ENCODE peak calls at places on chromosome 1, in ten cellular contexts. C, I, U, P, Q, X, G, Y, Z and H are unnamed samples.

GRCh38 chr1:246324711-246325110 is 182.4 kb downstream of the SMYD3 start:
- DNase-seq in C (no peak), I (no peak), U (no peak), P (peak), Q (no peak), X (no peak), G (no peak), Y (peak), Z (no peak), H (no peak)

GRCh38 chr1:26785611-26786436 is 1.9 kb upstream of the PIGV start:
- DNase-seq in C (no peak), I (no peak), U (no peak), P (no peak), Q (no peak), X (peak), G (no peak), Y (no peak), Z (no peak), H (no peak)

GRCh38 chr1:182330303-182330702 is 61.3 kb downstream of the GLUL start:
- DNase-seq in C (no peak), I (no peak), U (no peak), P (no peak), Q (no peak), X (no peak), G (peak), Y (no peak), Z (no peak), H (no peak)

GRCh38 chr1:116476321-116476720 is 94.5 kb downstream of the CD58 start:
- DNase-seq in C (no peak), I (no peak), U (no peak), P (no peak), Q (no peak), X (no peak), G (no peak), Y (no peak), Z (no peak), H (no peak)

GRCh38 chr1:66182551-66183178 is 351.3 kb upstream of the SGIP1 start:
- DNase-seq in C (no peak), I (no peak), U (peak), P (no peak), Q (peak), X (peak), G (peak), Y (peak), Z (peak), H (peak)

GRCh38 chr1:115299266-115299665 is 38.8 kb downstream of the NGF start:
- DNase-seq in C (no peak), I (no peak), U (no peak), P (peak), Q (no peak), X (no peak), G (no peak), Y (no peak), Z (no peak), H (no peak)

GRCh38 chr1:97337250-97338030 is 583.4 kb downstream of the DPYD start:
- DNase-seq in C (no peak), I (no peak), U (no peak), P (no peak), Q (no peak), X (no peak), G (no peak), Y (no peak), Z (no peak), H (no peak)

GRCh38 chr1:9231648-9232332 is 2.8 kb upstream of the H6PD start:
- DNase-seq in C (no peak), I (no peak), U (no peak), P (no peak), Q (no peak), X (peak), G (no peak), Y (no peak), Z (no peak), H (no peak)

GRCh38 chr1:179175011-179175934 is 54.2 kb downstream of the ABL2 start:
- DNase-seq in C (no peak), I (no peak), U (no peak), P (no peak), Q (no peak), X (peak), G (no peak), Y (peak), Z (no peak), H (no peak)

GRCh38 chr1:180098242-180098995 is 56.2 kb upstream of the QSOX1 start:
- DNase-seq in C (no peak), I (no peak), U (no peak), P (no peak), Q (no peak), X (peak), G (peak), Y (peak), Z (no peak), H (no peak)

GRCh38 chr1:27366113-27366410 is 699 bp downstream of the MAP3K6 start:
- DNase-seq in C (peak), I (peak), U (peak), P (peak), Q (peak), X (peak), G (peak), Y (peak), Z (peak), H (peak)

GRCh38 chr1:226310637-226311195 is 1.8 kb upstream of the LIN9 start:
- DNase-seq in C (no peak), I (no peak), U (no peak), P (no peak), Q (no peak), X (no peak), G (no peak), Y (no peak), Z (no peak), H (no peak)

GRCh38 chr1:63442141-63442475 is 74.7 kb downstream of the ALG6 start:
- DNase-seq in C (no peak), I (no peak), U (no peak), P (no peak), Q (no peak), X (no peak), G (no peak), Y (no peak), Z (no peak), H (no peak)

GRCh38 chr1:240029418-240029817 is 62.3 kb upstream of the FMN2 start:
- DNase-seq in C (no peak), I (no peak), U (no peak), P (no peak), Q (no peak), X (peak), G (no peak), Y (no peak), Z (no peak), H (no peak)

GRCh38 chr1:26784886-26785285 is 2.9 kb upstream of the PIGV start:
- DNase-seq in C (no peak), I (no peak), U (no peak), P (no peak), Q (no peak), X (no peak), G (no peak), Y (no peak), Z (no peak), H (no peak)

GRCh38 chr1:87530042-87530441 is 201.4 kb downstream of the LMO4 start:
- DNase-seq in C (no peak), I (no peak), U (no peak), P (no peak), Q (no peak), X (no peak), G (no peak), Y (no peak), Z (no peak), H (no peak)

GRCh38 chr1:85495556-85495955 is 30.6 kb upstream of the DDAH1 start:
- DNase-seq in C (no peak), I (peak), U (no peak), P (peak), Q (no peak), X (peak), G (no peak), Y (peak), Z (no peak), H (no peak)

GRCh38 chr1:170247751-170248521 is 102.2 kb downstream of the NTMT2 start:
- DNase-seq in C (no peak), I (no peak), U (no peak), P (no peak), Q (no peak), X (peak), G (no peak), Y (no peak), Z (no peak), H (no peak)

GRCh38 chr1:164785841-164786534 is 227.0 kb downstream of the PBX1 start:
- DNase-seq in C (no peak), I (no peak), U (no peak), P (no peak), Q (no peak), X (no peak), G (no peak), Y (no peak), Z (no peak), H (no peak)

GRCh38 chr1:119541389-119541788 is 34.4 kb downstream of the HSD3B1 start:
- DNase-seq in C (no peak), I (no peak), U (no peak), P (no peak), Q (no peak), X (no peak), G (no peak), Y (no peak), Z (no peak), H (no peak)

GRCh38 chr1:4046836-4047461 is 146.9 kb upstream of the C1orf174 start:
- DNase-seq in C (no peak), I (no peak), U (no peak), P (no peak), Q (no peak), X (no peak), G (no peak), Y (no peak), Z (no peak), H (no peak)

GRCh38 chr1:9294910-9295636 is 2.4 kb downstream of the SPSB1 start:
- DNase-seq in C (peak), I (no peak), U (no peak), P (no peak), Q (peak), X (peak), G (no peak), Y (peak), Z (no peak), H (no peak)

GRCh38 chr1:116508984-116509980 is 61.5 kb downstream of the CD58 start:
- DNase-seq in C (no peak), I (no peak), U (peak), P (no peak), Q (peak), X (peak), G (no peak), Y (peak), Z (no peak), H (no peak)

GRCh38 chr1:99745684-99746083 is 20.8 kb downstream of the FRRS1 start:
- DNase-seq in C (no peak), I (no peak), U (no peak), P (no peak), Q (no peak), X (no peak), G (no peak), Y (no peak), Z (no peak), H (no peak)